ENCODE peak calls at places on chromosomes 2 and 18, in five cellular contexts. One of them, this sample, is unnamed.

GRCh38 chr2:158458617-158458920 is 1.8 kb downstream of the PKP4 start:
- DNase-seq in CD4-positive, alpha-beta T cell: no peak
- DNase-seq in HS-5: no peak
- DNase-seq in aorta: no peak
- DNase-seq in RWPE1: no peak
- DNase-seq in this sample: no peak

GRCh38 chr18:46677609-46678470 is 20.8 kb upstream of the LOXHD1 start:
- DNase-seq in HS-5: no peak
- DNase-seq in CD4-positive, alpha-beta T cell: no peak
- DNase-seq in RWPE1: no peak
- DNase-seq in aorta: no peak
- DNase-seq in this sample: no peak

GRCh38 chr2:54895735-54896134 is 154.5 kb downstream of the RTN4 start:
- DNase-seq in aorta: no peak
- DNase-seq in HS-5: peak
- DNase-seq in CD4-positive, alpha-beta T cell: no peak
- DNase-seq in RWPE1: no peak
- DNase-seq in this sample: no peak

GRCh38 chr2:9800975-9801723 is 42.1 kb upstream of the TAF1B start:
- DNase-seq in aorta: peak
- DNase-seq in HS-5: no peak
- DNase-seq in RWPE1: peak
- DNase-seq in CD4-positive, alpha-beta T cell: no peak
- DNase-seq in this sample: peak

GRCh38 chr2:234971494-234971893 is 19.7 kb downstream of the SH3BP4 start:
- DNase-seq in RWPE1: no peak
- DNase-seq in CD4-positive, alpha-beta T cell: no peak
- DNase-seq in HS-5: no peak
- DNase-seq in aorta: no peak
- DNase-seq in this sample: no peak

GRCh38 chr18:73990241-73990640 is 157.4 kb downstream of the FBXO15 start:
- DNase-seq in CD4-positive, alpha-beta T cell: no peak
- DNase-seq in RWPE1: no peak
- DNase-seq in HS-5: no peak
- DNase-seq in aorta: no peak
- DNase-seq in this sample: no peak

GRCh38 chr2:44969936-44970335 is 28.4 kb downstream of the SIX3 start:
- DNase-seq in aorta: no peak
- DNase-seq in CD4-positive, alpha-beta T cell: no peak
- DNase-seq in RWPE1: peak
- DNase-seq in HS-5: no peak
- DNase-seq in this sample: no peak

GRCh38 chr2:26683583-26683982 is 8.9 kb upstream of the KCNK3 start:
- DNase-seq in RWPE1: no peak
- DNase-seq in CD4-positive, alpha-beta T cell: no peak
- DNase-seq in HS-5: no peak
- DNase-seq in aorta: peak
- DNase-seq in this sample: peak

GRCh38 chr2:68637047-68637446 is 6.3 kb upstream of the PROKR1 start:
- DNase-seq in CD4-positive, alpha-beta T cell: no peak
- DNase-seq in RWPE1: no peak
- DNase-seq in HS-5: no peak
- DNase-seq in aorta: no peak
- DNase-seq in this sample: no peak

GRCh38 chr2:211391206-211391605 is 834.8 kb downstream of the CPS1 start:
- DNase-seq in RWPE1: no peak
- DNase-seq in HS-5: no peak
- DNase-seq in aorta: no peak
- DNase-seq in CD4-positive, alpha-beta T cell: no peak
- DNase-seq in this sample: no peak

GRCh38 chr2:112692496-112692911 is 28.3 kb upstream of the NT5DC4 start:
- DNase-seq in CD4-positive, alpha-beta T cell: peak
- DNase-seq in aorta: no peak
- DNase-seq in RWPE1: peak
- DNase-seq in HS-5: peak
- DNase-seq in this sample: peak